ENCODE peak calls at places on chromosome 6, in seven cellular contexts. V, M, R, E, L, X and B are unnamed samples.

GRCh38 chr6:63565727-63566625 is 6.3 kb upstream of the LOC128125822 start:
- DNase-seq in V (no peak), M (no peak), R (no peak), E (no peak), L (no peak), X (no peak), B (no peak)

GRCh38 chr6:125314019-125314581 is 12.3 kb upstream of the HDDC2 start:
- DNase-seq in V (peak), M (peak), R (no peak), E (no peak), L (peak), X (peak), B (peak)

GRCh38 chr6:31462964-31463940 is 34.7 kb upstream of the MICB start:
- DNase-seq in V (peak), M (peak), R (peak), E (peak), L (peak), X (peak), B (peak)

GRCh38 chr6:47455533-47456209 is 21.9 kb upstream of the CD2AP start:
- DNase-seq in V (peak), M (no peak), R (no peak), E (no peak), L (no peak), X (no peak), B (no peak)

GRCh38 chr6:43695078-43695966 is 7.7 kb upstream of the MRPS18A start:
- DNase-seq in V (no peak), M (no peak), R (no peak), E (no peak), L (no peak), X (no peak), B (no peak)

GRCh38 chr6:49463612-49463967 is 420 bp downstream of the CENPQ start:
- DNase-seq in V (no peak), M (no peak), R (no peak), E (no peak), L (no peak), X (no peak), B (no peak)

GRCh38 chr6:95959291-95959690 is 56.5 kb upstream of the FUT9 start:
- DNase-seq in V (no peak), M (no peak), R (no peak), E (no peak), L (no peak), X (no peak), B (no peak)

GRCh38 chr6:72554761-72555221 is 67.1 kb upstream of the KCNQ5 start:
- DNase-seq in V (peak), M (no peak), R (no peak), E (no peak), L (no peak), X (no peak), B (no peak)

GRCh38 chr6:109305028-109305427 is 77.2 kb downstream of the CD164 start:
- DNase-seq in V (no peak), M (no peak), R (no peak), E (no peak), L (no peak), X (no peak), B (no peak)

GRCh38 chr6:25968769-25969168 is 6.2 kb downstream of the TRIM38 start:
- DNase-seq in V (no peak), M (no peak), R (no peak), E (no peak), L (no peak), X (no peak), B (no peak)

GRCh38 chr6:21342496-21342895 is 251.1 kb upstream of the SOX4 start:
- DNase-seq in V (no peak), M (no peak), R (no peak), E (no peak), L (no peak), X (no peak), B (no peak)

GRCh38 chr6:112357801-112358200 is 10.7 kb downstream of the RFPL4B start:
- DNase-seq in V (no peak), M (no peak), R (no peak), E (no peak), L (no peak), X (no peak), B (no peak)

GRCh38 chr6:170209354-170210025 is 81.4 kb downstream of the DLL1 start:
- DNase-seq in V (no peak), M (no peak), R (no peak), E (no peak), L (peak), X (no peak), B (no peak)

GRCh38 chr6:34748757-34749156 is 8.5 kb upstream of the SNRPC start:
- DNase-seq in V (no peak), M (no peak), R (no peak), E (no peak), L (no peak), X (no peak), B (no peak)

GRCh38 chr6:154386848-154387717 is 30.5 kb upstream of the IPCEF1 start:
- DNase-seq in V (no peak), M (no peak), R (no peak), E (no peak), L (no peak), X (peak), B (no peak)

GRCh38 chr6:101445527-101445926 is 52.0 kb downstream of the GRIK2 start:
- DNase-seq in V (no peak), M (no peak), R (no peak), E (no peak), L (no peak), X (peak), B (no peak)

GRCh38 chr6:141552463-141552862 is 580.3 kb upstream of the GJE1 start:
- DNase-seq in V (no peak), M (peak), R (no peak), E (peak), L (no peak), X (peak), B (peak)

GRCh38 chr6:26025047-26025893 is 62.0 kb upstream of the HFE start:
- DNase-seq in V (peak), M (no peak), R (no peak), E (no peak), L (no peak), X (peak), B (peak)

GRCh38 chr6:87706187-87706966 is 4.3 kb upstream of the AKIRIN2 start:
- DNase-seq in V (no peak), M (no peak), R (no peak), E (no peak), L (no peak), X (no peak), B (no peak)

DNA sequence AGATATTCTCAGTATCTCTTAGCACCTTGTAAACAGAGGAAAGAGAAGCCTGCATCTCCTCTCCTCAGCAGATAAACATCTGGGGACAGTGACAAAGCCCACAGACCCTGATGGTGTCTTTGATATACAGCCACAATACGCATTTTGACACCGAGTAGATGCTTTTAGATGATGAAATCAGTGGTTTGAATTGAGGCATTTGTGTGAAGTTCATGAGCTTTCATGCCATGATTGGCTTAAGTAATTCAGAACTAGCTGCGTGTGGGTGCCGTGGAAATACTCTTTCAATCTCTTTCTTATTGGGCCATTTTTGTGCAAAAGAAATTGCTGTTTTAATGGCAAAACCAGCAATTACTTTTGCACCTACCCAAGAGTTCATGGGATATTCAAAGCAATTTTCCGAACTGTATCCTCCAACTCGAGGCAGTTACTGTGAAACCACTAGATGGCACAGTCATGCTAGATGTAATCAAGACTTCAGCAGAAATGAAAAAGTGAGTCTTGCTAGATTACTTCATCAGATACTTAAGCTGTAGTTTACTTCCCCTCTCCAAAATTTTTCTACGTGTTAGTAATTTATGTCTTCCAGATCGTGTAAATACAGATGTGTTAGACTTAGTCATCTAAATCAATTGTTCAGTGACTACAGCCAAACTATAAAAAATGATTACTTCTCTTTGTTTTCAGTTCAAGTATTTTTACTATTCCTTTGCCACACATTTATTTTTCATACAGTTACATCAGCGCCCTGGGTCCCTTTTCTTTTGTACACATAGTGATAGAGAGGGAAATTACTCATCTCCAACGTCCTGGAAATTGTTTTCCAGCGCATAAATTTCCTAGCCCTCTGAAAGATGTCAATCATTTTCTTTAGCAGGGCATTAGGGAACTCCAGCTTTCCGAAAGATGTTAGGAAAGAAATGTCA is 49.4 kb downstream of the IYD start:
- DNase-seq in V (peak), M (peak), R (no peak), E (peak), L (peak), X (peak), B (peak)
- TF ChIP-seq JUND in V (peak), M (peak), R (no peak), E (no peak), L (no peak), X (no peak), B (no peak)

GRCh38 chr6:105900120-105900937 is 185.8 kb upstream of the PRDM1 start:
- DNase-seq in V (peak), M (no peak), R (no peak), E (no peak), L (no peak), X (no peak), B (no peak)
- TF ChIP-seq JUND in V (no peak), M (no peak), R (no peak), E (no peak), L (no peak), X (no peak), B (no peak)

GRCh38 chr6:45156075-45156474 is 172.1 kb upstream of the RUNX2 start:
- DNase-seq in V (peak), M (no peak), R (no peak), E (peak), L (no peak), X (no peak), B (no peak)
- TF ChIP-seq JUND in V (no peak), M (no peak), R (no peak), E (no peak), L (no peak), X (no peak), B (no peak)

GRCh38 chr6:158002951-158003853 is 21.5 kb downstream of the SYNJ2 start:
- DNase-seq in V (peak), M (no peak), R (no peak), E (no peak), L (no peak), X (no peak), B (peak)
- TF ChIP-seq JUND in V (no peak), M (no peak), R (no peak), E (no peak), L (no peak), X (no peak), B (no peak)

DNA sequence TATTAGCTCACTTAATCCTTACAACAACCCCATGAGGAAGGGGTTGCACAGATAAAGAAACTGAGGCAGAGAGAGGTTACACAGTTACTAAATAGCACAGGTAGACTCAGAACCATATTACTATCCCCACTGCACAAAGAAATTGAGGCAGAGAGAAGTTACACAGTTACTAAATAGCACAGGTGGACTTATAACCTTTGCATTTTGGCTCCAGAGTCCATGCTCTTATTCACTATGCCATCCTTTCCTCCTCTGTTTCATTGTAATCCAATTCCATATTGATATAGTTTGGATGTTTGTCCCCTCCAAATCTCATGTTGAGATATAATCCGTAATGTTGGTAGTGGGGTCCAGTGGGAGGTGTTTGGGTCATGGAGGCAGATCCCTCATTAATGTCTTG is 3.5 kb downstream of the TDP2 start:
- DNase-seq in V (no peak), M (no peak), R (no peak), E (no peak), L (no peak), X (no peak), B (no peak)
- TF ChIP-seq JUND in V (no peak), M (no peak), R (no peak), E (no peak), L (no peak), X (no peak), B (no peak)

DNA sequence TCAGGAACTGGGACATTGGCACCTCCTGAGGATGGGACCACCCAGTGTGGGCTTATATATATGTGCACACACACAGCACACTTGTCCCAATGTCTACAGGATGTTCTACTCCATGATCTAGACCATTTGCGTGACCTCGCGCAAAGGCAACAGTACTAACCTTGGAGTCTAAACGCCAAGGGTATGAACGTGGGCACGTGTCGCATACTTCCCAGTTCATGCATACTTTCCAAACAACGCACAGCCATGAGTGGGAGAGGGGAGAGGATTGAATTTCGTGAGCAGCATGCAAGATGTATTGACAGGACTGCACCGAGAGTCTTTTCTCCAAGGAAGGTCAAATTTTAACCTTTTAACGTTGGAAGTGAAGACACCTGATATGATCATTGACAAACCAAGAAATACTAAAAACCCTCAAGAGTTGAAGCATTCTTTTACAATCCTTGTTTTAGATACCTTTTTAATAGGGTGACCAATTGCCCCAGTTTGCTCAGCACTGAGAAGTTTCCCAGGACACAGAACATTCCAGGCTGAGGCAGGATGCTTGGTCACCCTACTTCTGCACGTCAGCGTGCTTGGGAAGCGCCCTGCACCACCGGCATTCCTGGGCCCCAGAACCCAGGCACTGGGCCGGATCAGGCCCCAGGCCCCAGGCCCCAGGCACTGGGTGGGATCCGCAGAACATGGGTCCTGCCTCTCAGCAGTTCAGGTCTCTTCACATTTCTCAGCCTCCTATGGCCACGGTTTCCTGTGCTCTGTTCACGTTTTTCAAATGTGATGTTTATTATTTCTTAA is 214.0 kb upstream of the QKI start:
- DNase-seq in V (no peak), M (no peak), R (no peak), E (no peak), L (no peak), X (no peak), B (no peak)
- TF ChIP-seq JUND in V (no peak), M (no peak), R (no peak), E (no peak), L (no peak), X (no peak), B (no peak)

DNA sequence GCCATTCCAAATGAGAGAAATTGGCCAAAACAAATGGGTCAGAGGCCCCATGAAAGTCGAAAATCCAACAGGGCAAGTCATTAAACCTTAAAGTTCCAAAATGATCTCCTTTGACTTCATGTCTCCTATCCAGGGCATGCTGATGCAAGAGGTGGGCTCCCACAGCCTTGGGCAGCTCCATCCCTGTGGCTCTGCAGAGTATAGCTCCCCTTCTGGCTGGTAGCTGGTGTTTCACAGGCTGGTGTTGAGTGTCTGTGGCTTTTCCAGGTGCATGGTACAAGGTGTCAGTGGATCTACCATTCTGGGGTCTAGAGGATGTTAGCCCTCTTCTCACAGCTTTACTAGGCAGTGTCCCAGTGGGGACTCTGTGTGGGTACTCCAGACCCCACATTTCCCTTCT is 115.2 kb upstream of the LAMA2 start:
- DNase-seq in V (no peak), M (no peak), R (no peak), E (no peak), L (no peak), X (no peak), B (no peak)
- TF ChIP-seq JUND in V (no peak), M (no peak), R (no peak), E (no peak), L (no peak), X (no peak), B (no peak)